ENCODE peak calls at places on chromosomes 3 and 15, in four cellular contexts. R is HepG2, L is GM12878, O is K562. Q is an unnamed sample.

GRCh38 chr3:56785499-56785898 is 16.2 kb downstream of the ARHGEF3 start:
- DNase-seq in L (no peak), R (no peak), O (no peak), Q (no peak)

GRCh38 chr3:184604039-184604955 is 42.7 kb downstream of the EPHB3 start:
- DNase-seq in L (no peak), R (no peak), O (peak; percentile 50), Q (peak; percentile 68)

GRCh38 chr3:20190991-20191390 is 5.0 kb upstream of the SGO1 start:
- DNase-seq in L (no peak), R (no peak), O (no peak), Q (peak; percentile 13)

GRCh38 chr3:89179355-89179997 is 72.1 kb downstream of the EPHA3 start:
- DNase-seq in R (no peak), O (no peak), L (peak; percentile 16), Q (no peak)

GRCh38 chr3:194936659-194937058 is 251.0 kb downstream of the FAM43A start:
- DNase-seq in O (no peak), R (no peak), L (no peak), Q (no peak)

GRCh38 chr3:172993412-172993811 is 147.6 kb downstream of the SPATA16 start:
- DNase-seq in L (no peak), O (no peak), R (no peak), Q (no peak)

GRCh38 chr3:171898192-171898591 is 55.0 kb downstream of the TMEM212 start:
- DNase-seq in O (no peak), R (no peak), L (no peak), Q (no peak)

GRCh38 chr3:76912966-76913365 is 126.9 kb upstream of the ROBO2 start:
- DNase-seq in R (no peak), L (no peak), O (no peak), Q (no peak)

GRCh38 chr3:122890077-122890484 is 95.2 kb downstream of the SLC49A4 start:
- DNase-seq in R (no peak), L (peak; percentile 19), O (no peak), Q (peak; percentile 32)

GRCh38 chr3:187989458-187990153 is 164.4 kb upstream of the LPP start:
- DNase-seq in R (no peak), L (no peak), O (no peak), Q (peak; percentile 75)

GRCh38 chr3:57688291-57688690 is 4.6 kb downstream of the DENND6A start:
- DNase-seq in O (no peak), L (no peak), R (no peak), Q (no peak)

GRCh38 chr3:74267126-74267525 is 347.3 kb downstream of the CNTN3 start:
- DNase-seq in L (no peak), O (no peak), R (no peak), Q (no peak)

GRCh38 chr3:37492977-37493471 is 318.6 kb upstream of the LRRFIP2 start:
- DNase-seq in L (no peak), R (no peak), O (no peak), Q (no peak)

GRCh38 chr15:51600114-51600513 is 22.5 kb downstream of the DMXL2 start:
- DNase-seq in R (no peak), L (peak; percentile 15), O (peak; percentile 18), Q (no peak)

GRCh38 chr15:98506172-98506571 is 142.2 kb upstream of the IGF1R start:
- DNase-seq in O (no peak), R (no peak), L (no peak), Q (no peak)

GRCh38 chr3:106333911-106334618 is 465.3 kb upstream of the CBLB start:
- DNase-seq in O (no peak), R (no peak), L (no peak), Q (no peak)

GRCh38 chr3:120170223-120170622 is 76.0 kb upstream of the GSK3B start:
- DNase-seq in O (no peak), L (no peak), R (no peak), Q (no peak)

GRCh38 chr3:156705761-156706631 is 31.6 kb downstream of the TIPARP start:
- DNase-seq in L (no peak), O (no peak), R (peak; percentile 16), Q (no peak)

GRCh38 chr15:62419206-62419605 is 254.1 kb upstream of the C2CD4B start:
- DNase-seq in L (no peak), O (no peak), R (no peak), Q (no peak)

GRCh38 chr3:73094127-73094526 is 32.7 kb downstream of the EBLN2 start:
- DNase-seq in O (peak; percentile 66), L (no peak), R (peak; percentile 23), Q (no peak)

GRCh38 chr15:40322531-40323238 is 807 bp upstream of the INAFM2 start:
- DNase-seq in L (no peak), R (peak; percentile 53), O (no peak), Q (no peak)

GRCh38 chr3:142215111-142215510 is 10.3 kb downstream of the GK5 start:
- DNase-seq in L (no peak), O (no peak), R (no peak), Q (no peak)

GRCh38 chr3:122642935-122643334 is 37.7 kb upstream of the PARP14 start:
- DNase-seq in R (no peak), L (peak; percentile 65), O (no peak), Q (no peak)

GRCh38 chr3:28916713-28917499 is 364.0 kb upstream of the RBMS3 start:
- DNase-seq in R (no peak), L (peak; percentile 61), O (no peak), Q (peak; percentile 19)

GRCh38 chr3:155737844-155738460 is 6.9 kb downstream of the PLCH1 start:
- DNase-seq in O (no peak), L (peak; percentile 48), R (peak; percentile 90), Q (no peak)

GRCh38 chr3:62587579-62588031 is 214.3 kb upstream of the FEZF2 start:
- DNase-seq in R (no peak), O (no peak), L (no peak), Q (no peak)

GRCh38 chr15:67130673-67131601 is 65.5 kb downstream of the SMAD3 start:
- DNase-seq in R (no peak), O (no peak), L (no peak), Q (no peak)

DNA sequence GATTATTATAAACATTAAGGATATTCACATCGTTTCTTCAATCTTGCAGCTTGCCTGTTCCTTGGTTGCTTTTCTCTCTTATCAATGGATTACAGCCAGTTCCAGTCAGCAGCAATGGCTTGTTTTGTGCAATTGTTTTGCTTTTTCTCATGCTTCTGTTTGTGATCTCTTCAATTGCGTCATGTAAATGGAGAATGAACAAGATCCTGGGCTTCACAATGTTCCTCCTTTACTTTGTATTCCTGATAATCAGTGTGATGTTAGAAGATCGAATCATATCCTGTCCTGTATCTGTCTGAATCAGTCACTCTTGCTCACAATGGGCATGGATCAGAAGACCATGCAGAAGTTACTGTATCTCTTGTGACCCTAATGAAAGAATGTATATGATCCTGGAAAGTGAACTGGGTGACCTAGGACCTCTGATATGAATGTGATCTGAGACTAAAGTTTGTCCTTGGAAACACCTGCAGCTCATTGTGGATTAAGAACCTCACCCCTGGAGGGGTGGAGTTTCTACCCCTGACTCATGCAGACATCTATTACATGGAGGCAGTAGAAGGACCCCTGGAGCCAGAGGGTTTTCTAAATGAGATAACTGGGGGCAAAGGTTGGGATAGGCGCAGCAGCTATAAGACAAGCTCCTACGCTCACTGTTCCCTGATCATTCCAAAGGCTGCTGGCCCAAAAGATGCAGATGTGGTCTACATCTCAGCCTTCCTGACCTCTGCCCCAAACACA is 32.2 kb downstream of the SLC24A1 start:
- DNase-seq in R (no peak), L (no peak), O (no peak), Q (no peak)
- TF ChIP-seq CREB1 in R (no peak), L (no peak), O (no peak), Q (no peak)

GRCh38 chr3:42035816-42036482 is 55.2 kb upstream of the TRAK1 start:
- DNase-seq in L (no peak), R (no peak), O (no peak), Q (no peak)
- TF ChIP-seq MAX in L (no peak), R (no peak), O (no peak), Q (no peak)

GRCh38 chr15:55774113-55774970 is 31.4 kb upstream of the PRTG start:
- DNase-seq in R (peak; percentile 33), L (no peak), O (peak; percentile 58), Q (peak; percentile 84)

GRCh38 chr15:55770261-55770660 is 27.3 kb upstream of the PRTG start:
- DNase-seq in R (no peak), O (no peak), L (no peak), Q (no peak)

GRCh38 chr15:55768670-55769185 is 25.8 kb upstream of the PRTG start:
- DNase-seq in L (no peak), R (no peak), O (no peak), Q (no peak)

GRCh38 chr15:55766676-55767075 is 23.7 kb upstream of the PRTG start:
- DNase-seq in O (no peak), L (no peak), R (no peak), Q (no peak)

DNA sequence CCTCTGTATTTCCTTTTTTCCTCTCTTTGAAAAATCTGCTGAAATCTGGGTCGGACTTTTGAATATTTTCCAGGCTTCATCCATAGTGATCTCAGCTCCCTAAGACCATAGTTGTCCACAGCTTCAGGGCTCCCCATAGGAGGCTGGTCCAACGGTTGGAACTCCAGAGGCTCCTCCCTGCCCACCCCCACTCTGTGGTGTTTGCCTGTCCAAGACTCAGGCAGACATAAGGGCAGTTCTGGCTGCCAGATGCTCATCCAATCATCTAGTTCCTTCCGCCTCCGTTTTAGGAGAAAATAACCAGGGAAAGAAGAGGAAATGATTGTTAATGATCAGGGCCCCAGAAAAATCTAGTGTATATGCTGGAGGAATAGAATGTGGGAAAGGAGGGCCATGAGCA is 27.9 kb upstream of the PRTG start:
- DNase-seq in R (no peak), L (no peak), O (no peak), Q (no peak)
- TF ChIP-seq ETV6 in R (no peak), L (no peak), O (no peak), Q (no peak)

DNA sequence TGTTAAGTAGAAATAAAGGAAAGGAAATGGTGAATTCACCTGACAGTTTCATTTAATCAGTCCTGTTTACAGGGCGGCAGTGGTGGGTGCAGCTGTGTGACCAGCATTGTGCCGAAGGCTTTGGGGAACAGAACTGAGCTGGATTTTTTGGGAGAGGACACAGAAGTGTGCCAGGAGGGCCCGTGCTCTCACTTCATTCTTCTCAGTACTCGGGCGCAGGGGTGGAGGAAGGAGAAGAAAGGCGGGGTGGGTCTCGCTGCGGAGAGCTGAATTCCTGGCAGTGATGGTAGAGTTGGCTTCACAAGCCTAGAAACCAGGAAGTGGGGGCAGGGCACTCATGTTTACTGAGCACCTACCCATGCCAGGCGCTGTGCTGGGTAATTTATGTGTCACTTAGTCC is 64.6 kb downstream of the CRTC3 start:
- DNase-seq in L (peak; percentile 80), O (no peak), R (no peak), Q (no peak)
- TF ChIP-seq CREB1 in L (no peak), O (no peak), R (no peak), Q (no peak)

GRCh38 chr3:169268286-169268776 is 395.2 kb downstream of the MECOM start:
- DNase-seq in O (no peak), L (no peak), R (no peak), Q (no peak)

GRCh38 chr3:169264711-169265110 is 398.8 kb downstream of the MECOM start:
- DNase-seq in L (no peak), O (no peak), R (no peak), Q (no peak)

GRCh38 chr3:169268942-169269460 is 394.5 kb downstream of the MECOM start:
- DNase-seq in O (no peak), L (no peak), R (no peak), Q (no peak)

GRCh38 chr3:169266986-169267385 is 396.5 kb downstream of the MECOM start:
- DNase-seq in L (no peak), R (no peak), O (no peak), Q (no peak)

DNA sequence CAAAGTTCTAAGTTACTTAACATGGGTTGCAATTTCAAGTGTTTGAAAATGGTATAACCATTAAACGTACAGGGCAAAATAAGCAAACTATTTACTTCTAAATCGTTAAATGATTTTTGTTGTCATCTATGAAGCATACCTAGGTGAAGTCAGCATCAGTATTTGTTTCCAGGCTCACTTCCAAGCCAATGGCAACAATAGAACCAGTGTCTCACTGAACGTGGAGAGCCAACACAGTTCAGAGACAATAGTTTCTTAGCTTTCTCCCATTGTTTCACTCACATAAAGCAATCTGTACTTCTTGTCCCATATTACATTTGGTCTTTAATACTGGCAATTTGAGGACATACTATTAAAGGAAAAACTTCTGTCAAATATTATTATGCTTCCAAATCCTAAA is 397.2 kb downstream of the MECOM start:
- DNase-seq in L (no peak), O (no peak), R (no peak), Q (no peak)
- TF ChIP-seq MAX in L (no peak), O (no peak), R (no peak), Q (no peak)

Q was measured in WTC11.